ENCODE peak calls at places on chromosomes 11 and 22, in five cellular contexts. N, B, R, C and W are unnamed samples.

GRCh38 chr11:35065566-35065965 is 73.4 kb upstream of the CD44 start:
- DNase-seq in N (no peak), B (no peak), R (no peak), C (no peak), W (no peak)

GRCh38 chr22:39713799-39714290 is 143.3 kb downstream of the CACNA1I start:
- DNase-seq in N (no peak), B (no peak), R (no peak), C (no peak), W (no peak)

GRCh38 chr11:96390403-96390830 is 604 bp downstream of the JRKL start:
- DNase-seq in N (peak), B (no peak), R (no peak), C (no peak), W (peak)

GRCh38 chr11:12981879-12982531 is 27.1 kb upstream of the RASSF10 start:
- DNase-seq in N (no peak), B (no peak), R (no peak), C (peak), W (no peak)

GRCh38 chr11:20131744-20132666 is 28.3 kb downstream of the DBX1 start:
- DNase-seq in N (peak), B (no peak), R (no peak), C (peak), W (peak)

GRCh38 chr11:931385-931784 is 5.7 kb downstream of the AP2A2 start:
- DNase-seq in N (no peak), B (no peak), R (no peak), C (no peak), W (no peak)

GRCh38 chr11:134098566-134099184 is 29.8 kb downstream of the JAM3 start:
- DNase-seq in N (no peak), B (no peak), R (peak), C (peak), W (no peak)

GRCh38 chr11:48150213-48150612 is 66.4 kb upstream of the OR4B1 start:
- DNase-seq in N (no peak), B (no peak), R (no peak), C (no peak), W (no peak)

GRCh38 chr11:408154-409007 is 6.4 kb downstream of the SIGIRR start:
- DNase-seq in N (no peak), B (no peak), R (no peak), C (no peak), W (no peak)

GRCh38 chr11:7414729-7415536 is 70.4 kb upstream of the OLFML1 start:
- DNase-seq in N (no peak), B (no peak), R (no peak), C (no peak), W (no peak)

GRCh38 chr11:118401880-118402590 is 629 bp downstream of the ATP5MG start:
- DNase-seq in N (no peak), B (no peak), R (no peak), C (peak), W (no peak)

GRCh38 chr22:46066691-46067090 is 83.6 kb upstream of the PPARA start:
- DNase-seq in N (no peak), B (no peak), R (no peak), C (no peak), W (no peak)

GRCh38 chr11:103798456-103798855 is 238.0 kb upstream of the DDI1 start:
- DNase-seq in N (no peak), B (no peak), R (no peak), C (no peak), W (no peak)

GRCh38 chr11:81579339-81579738 is 1154.3 kb downstream of the FAM181B start:
- DNase-seq in N (no peak), B (no peak), R (no peak), C (no peak), W (no peak)

GRCh38 chr11:36258730-36259360 is 30.4 kb downstream of the COMMD9 start:
- DNase-seq in N (peak), B (no peak), R (peak), C (peak), W (peak)

GRCh38 chr11:33997473-33998347 is 53.8 kb upstream of the CAPRIN1 start:
- DNase-seq in N (peak), B (no peak), R (no peak), C (no peak), W (no peak)

GRCh38 chr11:12989428-12990242 is 19.5 kb upstream of the RASSF10 start:
- DNase-seq in N (no peak), B (no peak), R (no peak), C (no peak), W (peak)

GRCh38 chr11:29713831-29714320 is 303.0 kb downstream of the KCNA4 start:
- DNase-seq in N (no peak), B (no peak), R (no peak), C (no peak), W (no peak)

GRCh38 chr22:31345331-31346254 is 553 bp downstream of the PATZ1 start:
- DNase-seq in N (peak), B (peak), R (peak), C (peak), W (peak)

GRCh38 chr11:66877585-66877984 is 20.7 kb downstream of the LRFN4 start:
- DNase-seq in N (no peak), B (no peak), R (no peak), C (no peak), W (no peak)

GRCh38 chr22:44109417-44109816 is 71.3 kb upstream of the PARVG start:
- DNase-seq in N (peak), B (no peak), R (no peak), C (no peak), W (no peak)

GRCh38 chr11:62544521-62545436 is 1.8 kb downstream of the AHNAK start:
- DNase-seq in N (no peak), B (no peak), R (no peak), C (no peak), W (peak)

GRCh38 chr22:25709758-25710157 is 32.2 kb upstream of the MYO18B start:
- DNase-seq in N (no peak), B (peak), R (no peak), C (no peak), W (no peak)

GRCh38 chr11:18012314-18012905 is 437 bp downstream of the SERGEF start:
- DNase-seq in N (peak), B (no peak), R (no peak), C (peak), W (peak)

GRCh38 chr11:36577859-36578258 is 10.1 kb downstream of the RAG1 start:
- DNase-seq in N (no peak), B (no peak), R (no peak), C (no peak), W (no peak)

GRCh38 chr11:76885390-76886097 is 24.8 kb downstream of the ACER3 start:
- DNase-seq in N (no peak), B (no peak), R (no peak), C (no peak), W (no peak)

GRCh38 chr22:43317252-43317651 is 25.9 kb downstream of the SCUBE1 start:
- DNase-seq in N (peak), B (no peak), R (no peak), C (no peak), W (no peak)

GRCh38 chr11:126518996-126519351 is 163.5 kb downstream of the ST3GAL4 start:
- DNase-seq in N (peak), B (no peak), R (no peak), C (no peak), W (no peak)

DNA sequence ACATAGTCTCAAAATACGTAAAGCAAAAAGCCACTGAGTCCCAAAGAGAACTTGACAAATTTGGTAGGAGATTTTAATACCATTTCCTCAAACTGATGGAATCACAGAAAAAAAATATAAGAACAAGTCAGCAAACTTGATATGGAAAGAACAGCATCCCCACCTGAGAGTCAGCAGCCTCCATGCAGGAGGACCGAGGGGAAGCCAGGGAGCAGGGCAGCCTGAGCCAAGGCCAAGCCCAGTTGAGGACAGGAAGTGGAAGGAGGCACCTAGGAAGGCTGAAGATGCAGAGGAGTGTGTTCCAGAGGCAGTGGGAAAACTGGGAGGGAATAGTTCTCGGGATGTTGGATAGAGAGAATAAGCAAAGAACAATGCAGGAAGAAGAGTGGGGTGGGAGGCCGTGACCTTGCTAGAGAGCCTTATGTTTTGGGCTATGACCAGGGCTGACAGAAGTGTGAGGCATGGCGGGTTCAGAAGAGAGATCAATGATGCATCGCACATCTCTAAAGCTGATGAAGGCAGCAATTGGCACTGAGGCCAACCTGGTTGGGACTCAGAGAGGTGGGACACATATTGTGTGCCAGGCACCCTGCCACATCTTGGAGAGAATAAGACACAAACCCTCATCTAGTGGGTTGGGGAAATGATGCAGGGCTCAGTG is 15.4 kb downstream of the APOA4 start:
- DNase-seq in N (no peak), B (no peak), R (no peak), C (no peak), W (no peak)
- TF ChIP-seq ZBTB33 in N (no peak), B (no peak), R (no peak), C (no peak), W (no peak)

GRCh38 chr11:14078941-14079522 is 116.5 kb downstream of the SPON1 start:
- DNase-seq in N (no peak), B (no peak), R (no peak), C (no peak), W (no peak)

GRCh38 chr11:14070866-14071265 is 108.3 kb downstream of the SPON1 start:
- DNase-seq in N (no peak), B (no peak), R (no peak), C (no peak), W (no peak)

GRCh38 chr11:14075679-14076078 is 113.2 kb downstream of the SPON1 start:
- DNase-seq in N (no peak), B (no peak), R (no peak), C (no peak), W (no peak)

GRCh38 chr11:14073821-14074529 is 111.5 kb downstream of the SPON1 start:
- DNase-seq in N (no peak), B (no peak), R (no peak), C (no peak), W (no peak)

GRCh38 chr11:14075118-14075601 is 112.6 kb downstream of the SPON1 start:
- DNase-seq in N (no peak), B (no peak), R (no peak), C (no peak), W (no peak)
- TF ChIP-seq ZBTB33 in N (no peak), B (no peak), R (no peak), C (no peak), W (no peak)

GRCh38 chr11:111540114-111540920 is at the start of gene LAYN:
- DNase-seq in N (peak), B (no peak), R (no peak), C (no peak), W (no peak)
- TF ChIP-seq ZBTB33 in N (no peak), B (no peak), R (no peak), C (no peak), W (no peak)

GRCh38 chr11:72426758-72427157 is 7.6 kb downstream of the CLPB start:
- DNase-seq in N (no peak), B (no peak), R (no peak), C (no peak), W (no peak)
- TF ChIP-seq ZBTB33 in N (no peak), B (no peak), R (no peak), C (no peak), W (no peak)

DNA sequence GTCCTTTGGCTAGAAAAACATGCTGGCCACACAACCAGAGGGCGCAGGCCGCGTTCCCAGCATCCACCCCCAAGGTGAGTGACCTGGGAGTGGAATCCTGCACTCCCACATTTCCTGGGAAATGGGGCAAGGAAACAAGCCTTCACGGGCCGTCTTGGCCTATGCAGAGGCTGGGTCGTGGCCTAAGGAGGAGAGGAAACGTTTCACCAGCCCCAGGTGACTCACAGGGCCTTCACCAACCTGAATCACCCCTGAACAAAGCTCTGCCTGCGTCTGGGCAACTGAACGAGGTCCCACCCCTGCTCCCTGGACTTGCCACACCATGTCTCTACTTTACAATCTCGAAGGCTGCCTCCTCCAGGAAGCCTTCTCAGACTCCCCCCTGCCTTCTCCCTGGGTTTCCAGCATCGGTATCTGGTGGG is 13.2 kb downstream of the MYH9 start:
- DNase-seq in N (no peak), B (no peak), R (peak), C (no peak), W (no peak)
- TF ChIP-seq ZBTB33 in N (no peak), B (no peak), R (no peak), C (no peak), W (no peak)

DNA sequence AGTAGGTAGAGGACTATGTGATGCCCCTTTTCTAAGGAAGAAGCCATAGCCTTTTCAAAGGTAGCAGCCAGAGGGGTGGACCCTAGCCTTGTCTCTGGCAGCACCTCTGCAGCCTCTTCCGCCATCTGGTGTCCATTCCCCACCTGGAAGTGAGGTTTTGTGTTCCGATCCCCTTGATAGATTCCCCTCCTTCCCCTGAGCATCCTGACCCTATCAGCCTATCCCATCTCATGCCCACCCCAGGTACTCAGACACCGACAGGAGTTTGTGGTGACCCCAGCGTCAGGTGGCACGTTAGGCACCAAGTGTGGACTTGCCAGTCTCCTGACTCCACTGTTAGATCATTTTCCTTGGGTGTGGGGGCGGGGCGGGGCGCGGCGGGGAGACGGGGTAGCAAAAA is 398 bp upstream of the FAM89B start:
- DNase-seq in N (no peak), B (no peak), R (no peak), C (no peak), W (peak)
- TF ChIP-seq ZBTB33 in N (no peak), B (no peak), R (no peak), C (no peak), W (peak)

GRCh38 chr22:30266445-30267381 is at the start of gene OSM:
- DNase-seq in N (no peak), B (no peak), R (no peak), C (no peak), W (no peak)
- TF ChIP-seq ZBTB33 in N (no peak), B (no peak), R (no peak), C (no peak), W (no peak)

GRCh38 chr11:128626913-128627665 is 39.7 kb upstream of the ETS1 start:
- DNase-seq in N (no peak), B (no peak), R (no peak), C (no peak), W (no peak)

GRCh38 chr11:128628686-128629085 is 41.3 kb upstream of the ETS1 start:
- DNase-seq in N (no peak), B (no peak), R (no peak), C (no peak), W (no peak)

GRCh38 chr11:128627666-128628342 is 40.4 kb upstream of the ETS1 start:
- DNase-seq in N (peak), B (no peak), R (no peak), C (no peak), W (no peak)

GRCh38 chr11:128629516-128630106 is 42.3 kb upstream of the ETS1 start:
- DNase-seq in N (no peak), B (no peak), R (no peak), C (no peak), W (no peak)

GRCh38 chr11:128628343-128628673 is 41.0 kb upstream of the ETS1 start:
- DNase-seq in N (no peak), B (no peak), R (no peak), C (no peak), W (no peak)
- TF ChIP-seq ZBTB33 in N (no peak), B (no peak), R (no peak), C (no peak), W (no peak)